ENCODE peak calls at places on chromosomes 16 and 17, in six cellular contexts. One of them, this sample, is unnamed.

GRCh38 chr16:68265078-68265925 is 976 bp downstream of the SLC7A6 start:
- DNase-seq in prostate gland: peak; percentile 71
- DNase-seq in transverse colon: peak; percentile 76
- DNase-seq in GM12892: no peak
- DNase-seq in GM12891: no peak
- DNase-seq in K562: peak; percentile 83
- DNase-seq in this sample: peak; percentile 68

GRCh38 chr17:56009795-56010715 is 143.2 kb upstream of the ANKFN1 start:
- DNase-seq in prostate gland: no peak
- DNase-seq in transverse colon: no peak
- DNase-seq in GM12892: no peak
- DNase-seq in GM12891: no peak
- DNase-seq in K562: no peak
- DNase-seq in this sample: no peak

GRCh38 chr17:10516638-10517037 is 1.7 kb downstream of the MYH1 start:
- DNase-seq in prostate gland: no peak
- DNase-seq in transverse colon: no peak
- DNase-seq in GM12892: no peak
- DNase-seq in GM12891: no peak
- DNase-seq in K562: no peak
- DNase-seq in this sample: no peak

GRCh38 chr16:19044781-19045180 is 22.6 kb upstream of the COQ7 start:
- DNase-seq in prostate gland: no peak
- DNase-seq in transverse colon: no peak
- DNase-seq in GM12892: no peak
- DNase-seq in GM12891: no peak
- DNase-seq in K562: peak; percentile 16
- DNase-seq in this sample: no peak

GRCh38 chr17:26818736-26819135 is 475.2 kb upstream of the WSB1 start:
- DNase-seq in prostate gland: no peak
- DNase-seq in transverse colon: no peak
- DNase-seq in GM12892: no peak
- DNase-seq in GM12891: no peak
- DNase-seq in K562: no peak
- DNase-seq in this sample: peak; percentile 10

GRCh38 chr16:71645450-71645849 is 19.5 kb downstream of the MARVELD3 start:
- DNase-seq in prostate gland: no peak
- DNase-seq in transverse colon: peak; percentile 28
- DNase-seq in GM12892: no peak
- DNase-seq in GM12891: no peak
- DNase-seq in K562: peak; percentile 47
- DNase-seq in this sample: no peak

GRCh38 chr17:57286372-57287105 is 30.2 kb downstream of the MSI2 start:
- DNase-seq in prostate gland: no peak
- DNase-seq in transverse colon: no peak
- DNase-seq in GM12892: no peak
- DNase-seq in GM12891: no peak
- DNase-seq in K562: no peak
- DNase-seq in this sample: no peak

GRCh38 chr17:73644145-73645049 is at the start of gene SDK2:
- DNase-seq in prostate gland: peak; percentile 18
- DNase-seq in transverse colon: no peak
- DNase-seq in GM12892: no peak
- DNase-seq in GM12891: peak; percentile 32
- DNase-seq in K562: no peak
- DNase-seq in this sample: no peak

GRCh38 chr17:1571362-1571746 is 8.8 kb upstream of the PITPNA start:
- DNase-seq in prostate gland: no peak
- DNase-seq in transverse colon: no peak
- DNase-seq in GM12892: no peak
- DNase-seq in GM12891: no peak
- DNase-seq in K562: no peak
- DNase-seq in this sample: no peak

GRCh38 chr17:31488264-31488981 is 96.9 kb downstream of the RAB11FIP4 start:
- DNase-seq in prostate gland: no peak
- DNase-seq in transverse colon: peak; percentile 50
- DNase-seq in GM12892: no peak
- DNase-seq in GM12891: no peak
- DNase-seq in K562: no peak
- DNase-seq in this sample: no peak

GRCh38 chr17:21240375-21241055 is 12.7 kb downstream of the NATD1 start:
- DNase-seq in prostate gland: no peak
- DNase-seq in transverse colon: no peak
- DNase-seq in GM12892: no peak
- DNase-seq in GM12891: no peak
- DNase-seq in K562: no peak
- DNase-seq in this sample: no peak

GRCh38 chr16:55264949-55265348 is 59.1 kb upstream of the IRX6 start:
- DNase-seq in prostate gland: peak; percentile 7
- DNase-seq in transverse colon: no peak
- DNase-seq in GM12892: no peak
- DNase-seq in GM12891: no peak
- DNase-seq in K562: no peak
- DNase-seq in this sample: no peak

GRCh38 chr17:15966183-15966878 is 21.4 kb downstream of the ADORA2B start:
- DNase-seq in prostate gland: peak; percentile 47
- DNase-seq in transverse colon: peak; percentile 68
- DNase-seq in GM12892: no peak
- DNase-seq in GM12891: no peak
- DNase-seq in K562: no peak
- DNase-seq in this sample: no peak

GRCh38 chr16:29815032-29815721 is 775 bp upstream of the PAGR1 start:
- DNase-seq in prostate gland: no peak
- DNase-seq in transverse colon: no peak
- DNase-seq in GM12892: no peak
- DNase-seq in GM12891: no peak
- DNase-seq in K562: peak; percentile 43
- DNase-seq in this sample: no peak

GRCh38 chr17:41020346-41020745 is 6.7 kb downstream of the KRTAP1-5 start:
- DNase-seq in prostate gland: no peak
- DNase-seq in transverse colon: no peak
- DNase-seq in GM12892: no peak
- DNase-seq in GM12891: no peak
- DNase-seq in K562: no peak
- DNase-seq in this sample: no peak

GRCh38 chr16:65274576-65274975 is 152.7 kb upstream of the CDH11 start:
- DNase-seq in prostate gland: no peak
- DNase-seq in transverse colon: no peak
- DNase-seq in GM12892: no peak
- DNase-seq in GM12891: no peak
- DNase-seq in K562: no peak
- DNase-seq in this sample: no peak

GRCh38 chr16:50739031-50739430 is 2.9 kb upstream of the CYLD start:
- DNase-seq in prostate gland: no peak
- DNase-seq in transverse colon: no peak
- DNase-seq in GM12892: no peak
- DNase-seq in GM12891: no peak
- DNase-seq in K562: no peak
- DNase-seq in this sample: no peak

GRCh38 chr17:64777413-64778101 is 115.5 kb upstream of the SMURF2 start:
- DNase-seq in prostate gland: no peak
- DNase-seq in transverse colon: peak; percentile 54
- DNase-seq in GM12892: no peak
- DNase-seq in GM12891: no peak
- DNase-seq in K562: no peak
- DNase-seq in this sample: no peak

GRCh38 chr17:31699281-31699680 is 159.8 kb downstream of the COPRS start:
- DNase-seq in prostate gland: no peak
- DNase-seq in transverse colon: peak; percentile 41
- DNase-seq in GM12892: no peak
- DNase-seq in GM12891: no peak
- DNase-seq in K562: peak; percentile 62
- DNase-seq in this sample: no peak

GRCh38 chr17:379531-380200 is 27.1 kb upstream of the RPH3AL start:
- DNase-seq in prostate gland: no peak
- DNase-seq in transverse colon: no peak
- DNase-seq in GM12892: no peak
- DNase-seq in GM12891: no peak
- DNase-seq in K562: no peak
- DNase-seq in this sample: no peak

GRCh38 chr17:9824094-9824493 is 1.6 kb upstream of the GLP2R start:
- DNase-seq in prostate gland: no peak
- DNase-seq in transverse colon: no peak
- DNase-seq in GM12892: no peak
- DNase-seq in GM12891: no peak
- DNase-seq in K562: no peak
- DNase-seq in this sample: no peak

DNA sequence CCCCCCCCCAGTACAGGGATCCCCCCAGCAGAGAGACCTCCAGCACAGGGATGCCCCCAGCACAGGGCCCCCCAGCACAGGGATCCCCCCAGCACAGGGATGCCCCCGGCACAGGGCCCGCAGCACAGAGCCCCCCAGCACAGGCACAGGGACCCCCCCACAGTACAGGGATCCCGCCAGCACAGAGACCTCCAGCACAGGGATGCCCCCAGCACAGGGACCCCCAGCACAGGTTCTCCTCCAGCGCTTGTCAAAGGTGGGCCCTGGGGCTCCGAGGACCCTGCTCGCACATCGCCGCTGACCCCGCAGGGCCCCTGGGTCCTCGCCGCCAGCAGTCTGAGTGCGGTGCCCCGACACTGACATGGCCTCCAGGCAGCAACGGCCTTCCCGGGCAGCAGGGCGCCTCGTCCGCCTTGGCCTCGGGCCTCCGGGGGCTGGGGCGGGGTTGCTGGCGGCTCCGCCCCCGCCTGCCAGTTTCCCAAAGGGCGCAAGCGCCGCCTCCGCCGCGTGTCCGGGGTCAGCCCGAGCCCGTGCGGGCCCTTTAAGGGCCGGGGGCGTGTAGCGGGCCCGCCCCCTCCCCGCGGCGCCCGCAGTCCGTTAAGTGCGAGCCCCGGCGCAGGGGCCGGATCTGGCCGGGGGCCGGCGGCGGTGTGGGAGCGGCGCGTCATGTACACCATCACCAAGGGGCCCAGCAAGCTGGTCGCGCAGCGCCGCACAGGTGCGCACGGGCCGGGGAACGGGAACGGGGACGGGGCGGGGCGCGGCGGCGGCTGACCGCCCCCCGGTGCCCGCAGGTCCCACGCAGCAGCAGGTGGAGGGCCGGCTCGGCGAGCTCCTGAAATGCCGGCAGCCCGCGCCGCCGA is at the start of gene MCRIP2:
- DNase-seq in prostate gland: peak; percentile 73
- DNase-seq in transverse colon: peak; percentile 93
- DNase-seq in GM12892: peak; percentile 91
- DNase-seq in GM12891: peak; percentile 91
- DNase-seq in K562: peak; percentile 94
- DNase-seq in this sample: no peak
- TF ChIP-seq POLR2AphosphoS5 in prostate gland: peak; percentile 38
- TF ChIP-seq POLR2AphosphoS5 in transverse colon: peak; percentile 36
- TF ChIP-seq POLR2AphosphoS5 in GM12892: no peak
- TF ChIP-seq POLR2AphosphoS5 in GM12891: no peak
- TF ChIP-seq POLR2AphosphoS5 in K562: no peak
- TF ChIP-seq POLR2AphosphoS5 in this sample: peak; percentile 59

GRCh38 chr17:62627219-62627903 is at the start of gene MRC2:
- DNase-seq in prostate gland: peak; percentile 30
- DNase-seq in transverse colon: peak; percentile 35
- DNase-seq in GM12892: peak; percentile 58
- DNase-seq in GM12891: peak; percentile 71
- DNase-seq in K562: peak; percentile 43
- DNase-seq in this sample: peak; percentile 31

GRCh38 chr17:62627904-62628603 is 584 bp downstream of the MRC2 start:
- DNase-seq in prostate gland: peak; percentile 23
- DNase-seq in transverse colon: peak; percentile 28
- DNase-seq in GM12892: peak; percentile 45
- DNase-seq in GM12891: peak; percentile 64
- DNase-seq in K562: peak; percentile 40
- DNase-seq in this sample: no peak

GRCh38 chr17:62625870-62626200 is 1.6 kb upstream of the MRC2 start:
- DNase-seq in prostate gland: no peak
- DNase-seq in transverse colon: no peak
- DNase-seq in GM12892: no peak
- DNase-seq in GM12891: no peak
- DNase-seq in K562: no peak
- DNase-seq in this sample: no peak

GRCh38 chr17:62625184-62625869 is 2.1 kb upstream of the MRC2 start:
- DNase-seq in prostate gland: no peak
- DNase-seq in transverse colon: no peak
- DNase-seq in GM12892: no peak
- DNase-seq in GM12891: no peak
- DNase-seq in K562: no peak
- DNase-seq in this sample: no peak

GRCh38 chr17:62626719-62627218 is 701 bp upstream of the MRC2 start:
- DNase-seq in prostate gland: no peak
- DNase-seq in transverse colon: no peak
- DNase-seq in GM12892: no peak
- DNase-seq in GM12891: peak; percentile 44
- DNase-seq in K562: no peak
- DNase-seq in this sample: no peak
- TF ChIP-seq POLR2AphosphoS5 in prostate gland: no peak
- TF ChIP-seq POLR2AphosphoS5 in transverse colon: peak; percentile 32
- TF ChIP-seq POLR2AphosphoS5 in GM12892: no peak
- TF ChIP-seq POLR2AphosphoS5 in GM12891: no peak
- TF ChIP-seq POLR2AphosphoS5 in K562: no peak
- TF ChIP-seq POLR2AphosphoS5 in this sample: no peak

GRCh38 chr16:53115773-53116172 is 61.0 kb downstream of the CHD9 start:
- DNase-seq in prostate gland: no peak
- DNase-seq in transverse colon: no peak
- DNase-seq in GM12892: no peak
- DNase-seq in GM12891: no peak
- DNase-seq in K562: no peak
- DNase-seq in this sample: no peak

GRCh38 chr16:53123753-53124152 is 69.0 kb downstream of the CHD9 start:
- DNase-seq in prostate gland: no peak
- DNase-seq in transverse colon: no peak
- DNase-seq in GM12892: no peak
- DNase-seq in GM12891: no peak
- DNase-seq in K562: no peak
- DNase-seq in this sample: no peak

GRCh38 chr16:53121666-53122065 is 66.9 kb downstream of the CHD9 start:
- DNase-seq in prostate gland: no peak
- DNase-seq in transverse colon: no peak
- DNase-seq in GM12892: no peak
- DNase-seq in GM12891: no peak
- DNase-seq in K562: no peak
- DNase-seq in this sample: no peak

GRCh38 chr16:53126390-53126789 is 71.6 kb downstream of the CHD9 start:
- DNase-seq in prostate gland: no peak
- DNase-seq in transverse colon: no peak
- DNase-seq in GM12892: no peak
- DNase-seq in GM12891: no peak
- DNase-seq in K562: no peak
- DNase-seq in this sample: no peak

DNA sequence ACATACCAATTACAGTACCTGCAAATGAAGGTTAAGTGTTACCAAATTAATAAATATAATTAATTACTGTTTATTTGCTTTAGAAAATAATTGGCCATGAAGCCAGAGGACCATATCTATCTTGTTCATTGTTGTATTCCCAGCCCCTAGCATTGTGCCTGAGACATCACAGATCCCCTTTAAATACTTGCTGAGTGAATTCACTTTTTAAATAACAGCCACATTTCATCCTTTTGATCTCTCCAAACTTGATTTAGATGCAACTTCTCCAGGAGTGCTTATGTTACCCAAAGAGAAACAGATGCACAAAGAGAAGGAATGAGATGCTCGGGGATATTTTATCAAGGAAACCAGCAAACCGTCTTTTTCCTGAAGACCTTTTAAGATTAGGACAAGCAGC is 66.3 kb downstream of the CHD9 start:
- DNase-seq in prostate gland: no peak
- DNase-seq in transverse colon: no peak
- DNase-seq in GM12892: no peak
- DNase-seq in GM12891: no peak
- DNase-seq in K562: no peak
- DNase-seq in this sample: no peak
- TF ChIP-seq POLR2AphosphoS5 in prostate gland: no peak
- TF ChIP-seq POLR2AphosphoS5 in transverse colon: no peak
- TF ChIP-seq POLR2AphosphoS5 in GM12892: no peak
- TF ChIP-seq POLR2AphosphoS5 in GM12891: no peak
- TF ChIP-seq POLR2AphosphoS5 in K562: no peak
- TF ChIP-seq POLR2AphosphoS5 in this sample: no peak

GRCh38 chr17:81238815-81239713 is at the start of the genes NDUFAF8 and TEPSIN:
- DNase-seq in prostate gland: peak; percentile 99
- DNase-seq in transverse colon: peak; percentile 97
- DNase-seq in GM12892: peak; percentile 100
- DNase-seq in GM12891: peak; percentile 100
- DNase-seq in K562: peak; percentile 99
- DNase-seq in this sample: peak; percentile 100
- TF ChIP-seq POLR2AphosphoS5 in prostate gland: peak; percentile 93
- TF ChIP-seq POLR2AphosphoS5 in transverse colon: no peak
- TF ChIP-seq POLR2AphosphoS5 in GM12892: peak; percentile 70
- TF ChIP-seq POLR2AphosphoS5 in GM12891: peak; percentile 67
- TF ChIP-seq POLR2AphosphoS5 in K562: peak; percentile 60
- TF ChIP-seq POLR2AphosphoS5 in this sample: peak; percentile 71